ENCODE peak calls at places on chromosomes 13 and 19, in five cellular contexts. P, U, D, M and W are unnamed samples.

GRCh38 chr19:5094768-5095567 is 126.1 kb downstream of the KDM4B start:
- DNase-seq in P (no peak), U (no peak), D (no peak), M (no peak), W (no peak)

GRCh38 chr13:50228527-50228926 is 213.3 kb downstream of the KCNRG start:
- DNase-seq in P (no peak), U (no peak), D (no peak), M (no peak), W (no peak)

GRCh38 chr19:12759686-12760085 is 8.1 kb downstream of the BEST2 start:
- DNase-seq in P (no peak), U (no peak), D (no peak), M (no peak), W (no peak)

GRCh38 chr19:32646556-32646955 is 28.4 kb downstream of the ANKRD27 start:
- DNase-seq in P (no peak), U (no peak), D (no peak), M (no peak), W (no peak)

GRCh38 chr19:1747285-1748114 is 5.8 kb upstream of the ONECUT3 start:
- DNase-seq in P (no peak), U (peak; percentile 44), D (peak; percentile 66), M (no peak), W (no peak)

GRCh38 chr13:88623150-88623549 is 952.0 kb downstream of the SLITRK5 start:
- DNase-seq in P (no peak), U (no peak), D (no peak), M (no peak), W (no peak)

GRCh38 chr13:50428183-50428877 is 413.1 kb downstream of the KCNRG start:
- DNase-seq in P (no peak), U (no peak), D (no peak), M (no peak), W (no peak)

GRCh38 chr19:3229346-3229743 is 4.9 kb downstream of the CELF5 start:
- DNase-seq in P (no peak), U (no peak), D (no peak), M (no peak), W (no peak)

GRCh38 chr19:44696939-44697669 is 1.8 kb upstream of the CEACAM16 start:
- DNase-seq in P (no peak), U (no peak), D (no peak), M (no peak), W (no peak)
- TF ChIP-seq SUZ12 in P (no peak), U (no peak), D (no peak), M (no peak), W (no peak)

GRCh38 chr13:66400292-66400691 is 829.8 kb downstream of the PCDH9 start:
- DNase-seq in P (no peak), U (no peak), D (no peak), M (no peak), W (no peak)

GRCh38 chr13:66405908-66406802 is 824.0 kb downstream of the PCDH9 start:
- DNase-seq in P (no peak), U (no peak), D (no peak), M (no peak), W (no peak)

GRCh38 chr13:66399873-66400272 is 830.3 kb downstream of the PCDH9 start:
- DNase-seq in P (no peak), U (no peak), D (no peak), M (no peak), W (no peak)

GRCh38 chr13:66402546-66402945 is 827.6 kb downstream of the PCDH9 start:
- DNase-seq in P (no peak), U (no peak), D (no peak), M (no peak), W (no peak)

DNA sequence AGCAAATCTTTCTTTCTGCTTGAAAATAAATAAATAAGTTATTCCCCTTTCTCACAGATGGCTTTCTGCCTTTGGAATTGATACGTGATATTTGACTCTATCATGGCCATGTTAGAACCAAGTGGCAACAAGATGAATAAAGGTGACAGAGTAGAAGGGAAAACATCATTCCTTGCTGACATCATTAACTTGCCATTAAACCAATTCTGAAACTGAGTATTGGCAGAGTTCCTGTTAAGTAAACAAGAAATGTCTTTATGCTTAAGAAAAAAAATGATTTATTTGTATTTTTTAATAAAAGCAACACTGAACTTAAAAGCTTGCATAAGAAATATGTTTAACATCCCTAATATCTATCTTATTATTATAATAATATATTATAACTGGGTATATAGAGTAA is 828.1 kb downstream of the PCDH9 start:
- DNase-seq in P (no peak), U (no peak), D (no peak), M (no peak), W (no peak)
- TF ChIP-seq SUZ12 in P (no peak), U (no peak), D (no peak), M (no peak), W (no peak)

GRCh38 chr13:112619730-112620639 is 32.0 kb upstream of the TUBGCP3 start:
- DNase-seq in P (peak; percentile 63), U (no peak), D (no peak), M (no peak), W (no peak)
- TF ChIP-seq SUZ12 in P (no peak), U (no peak), D (no peak), M (no peak), W (no peak)

GRCh38 chr19:31139871-31140505 is 209.2 kb downstream of the TSHZ3 start:
- DNase-seq in P (no peak), U (no peak), D (no peak), M (no peak), W (no peak)
- TF ChIP-seq SUZ12 in P (no peak), U (no peak), D (no peak), M (no peak), W (no peak)